ENCODE peak calls at places on chromosome 6, in ten cellular contexts. V, M, E, U, H, F, X, G, T and C are unnamed samples.

GRCh38 chr6:134983823-134984222 is 33.9 kb upstream of the ALDH8A1 start:
- DNase-seq in V (no peak), M (no peak), E (no peak), U (no peak), H (no peak), F (no peak), X (no peak), G (peak), T (no peak), C (no peak)

GRCh38 chr6:35810831-35811698 is 5.9 kb downstream of the LHFPL5 start:
- DNase-seq in V (no peak), M (no peak), E (peak), U (peak), H (no peak), F (no peak), X (peak), G (no peak), T (no peak), C (no peak)

GRCh38 chr6:107314644-107315043 is 144.7 kb downstream of the PDSS2 start:
- DNase-seq in V (no peak), M (no peak), E (no peak), U (no peak), H (no peak), F (no peak), X (peak), G (no peak), T (no peak), C (no peak)

GRCh38 chr6:111124406-111124805 is 37.1 kb downstream of the SLC16A10 start:
- DNase-seq in V (no peak), M (no peak), E (no peak), U (no peak), H (no peak), F (no peak), X (no peak), G (no peak), T (no peak), C (no peak)

GRCh38 chr6:98946266-98946817 is 1.4 kb downstream of the FBXL4 start:
- DNase-seq in V (no peak), M (no peak), E (no peak), U (no peak), H (no peak), F (no peak), X (no peak), G (no peak), T (no peak), C (no peak)

GRCh38 chr6:5610640-5611039 is 349.3 kb downstream of the FARS2 start:
- DNase-seq in V (no peak), M (no peak), E (no peak), U (no peak), H (no peak), F (no peak), X (no peak), G (no peak), T (no peak), C (no peak)

GRCh38 chr6:12266571-12266970 is 23.6 kb upstream of the EDN1 start:
- DNase-seq in V (no peak), M (no peak), E (no peak), U (no peak), H (no peak), F (no peak), X (no peak), G (no peak), T (no peak), C (no peak)

GRCh38 chr6:163188746-163189145 is 225.8 kb upstream of the QKI start:
- DNase-seq in V (no peak), M (no peak), E (no peak), U (no peak), H (no peak), F (no peak), X (no peak), G (no peak), T (no peak), C (no peak)

GRCh38 chr6:158662607-158663464 is 13.0 kb downstream of the SYTL3 start:
- DNase-seq in V (no peak), M (no peak), E (no peak), U (no peak), H (peak), F (no peak), X (no peak), G (no peak), T (no peak), C (no peak)

GRCh38 chr6:131062245-131063027 is 609 bp downstream of the EPB41L2 start:
- DNase-seq in V (peak), M (no peak), E (peak), U (no peak), H (no peak), F (peak), X (no peak), G (peak), T (no peak), C (no peak)

GRCh38 chr6:14476793-14477531 is 359.4 kb downstream of the CD83 start:
- DNase-seq in V (peak), M (peak), E (no peak), U (no peak), H (no peak), F (no peak), X (no peak), G (peak), T (no peak), C (peak)

GRCh38 chr6:138467901-138468300 is 31.4 kb downstream of the NHSL1 start:
- DNase-seq in V (no peak), M (no peak), E (no peak), U (no peak), H (no peak), F (no peak), X (no peak), G (no peak), T (no peak), C (no peak)

GRCh38 chr6:165451845-165452244 is 142.4 kb upstream of the C6orf118 start:
- DNase-seq in V (no peak), M (no peak), E (no peak), U (no peak), H (no peak), F (no peak), X (no peak), G (no peak), T (no peak), C (no peak)
- TF ChIP-seq POLR2AphosphoS5 in V (no peak), M (no peak), E (no peak), U (no peak), H (no peak), F (no peak), X (no peak), G (no peak), T (no peak), C (no peak)

DNA sequence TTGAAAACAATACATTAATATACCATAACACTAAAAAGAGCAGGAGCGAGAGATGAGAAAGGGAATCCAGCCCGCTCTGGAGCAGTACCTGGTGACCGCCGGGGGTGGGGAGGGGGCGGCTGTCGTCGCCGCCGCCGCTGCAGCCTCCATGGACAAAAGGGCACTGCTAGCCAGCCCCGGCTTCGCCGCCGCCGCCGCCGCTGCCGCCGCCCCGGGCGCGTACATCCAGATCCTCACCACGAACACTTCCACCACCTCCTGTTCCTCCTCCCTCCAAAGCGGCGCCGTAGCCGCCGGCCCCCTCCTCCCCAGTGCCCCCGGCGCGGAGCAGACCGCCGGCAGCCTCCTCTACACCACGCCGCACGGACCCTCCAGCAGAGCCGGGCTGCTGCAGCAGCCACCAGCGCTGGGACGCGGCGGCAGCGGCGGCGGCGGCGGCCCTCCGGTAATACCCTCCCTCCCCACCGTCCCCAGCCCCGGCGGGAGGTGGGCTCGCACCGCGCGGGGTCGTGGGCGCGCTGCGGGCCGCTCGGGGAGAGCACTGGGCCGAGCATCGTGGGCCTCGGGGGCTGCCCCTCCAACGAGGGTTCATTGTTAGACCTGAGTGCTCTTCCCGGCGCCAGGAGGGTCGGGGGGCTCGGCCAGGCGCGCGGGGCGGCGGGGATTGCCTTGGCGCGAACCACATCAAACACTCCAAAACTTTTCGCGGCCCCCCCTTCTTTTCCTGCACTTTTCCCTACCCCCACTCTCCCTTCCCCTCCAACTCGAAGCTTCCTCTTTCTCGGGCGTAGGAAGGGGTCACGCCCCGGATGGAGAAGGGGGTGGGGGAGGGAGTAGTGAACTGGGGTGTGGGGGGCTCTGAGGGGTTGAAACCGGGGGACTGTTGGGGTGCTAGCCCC is 751 bp downstream of the E2F3 start:
- DNase-seq in V (peak), M (peak), E (peak), U (peak), H (peak), F (peak), X (peak), G (peak), T (peak), C (no peak)
- TF ChIP-seq POLR2AphosphoS5 in V (no peak), M (peak), E (peak), U (peak), H (peak), F (peak), X (no peak), G (peak), T (no peak), C (no peak)

GRCh38 chr6:143863754-143864153 is 520 bp upstream of the ZC2HC1B start:
- DNase-seq in V (no peak), M (no peak), E (no peak), U (no peak), H (no peak), F (no peak), X (no peak), G (no peak), T (no peak), C (no peak)
- TF ChIP-seq POLR2AphosphoS5 in V (peak), M (no peak), E (no peak), U (no peak), H (no peak), F (no peak), X (no peak), G (no peak), T (no peak), C (no peak)

GRCh38 chr6:50720623-50721022 is 7.3 kb downstream of the TFAP2D start:
- DNase-seq in V (no peak), M (no peak), E (peak), U (no peak), H (no peak), F (peak), X (no peak), G (no peak), T (no peak), C (no peak)
- TF ChIP-seq POLR2AphosphoS5 in V (no peak), M (no peak), E (no peak), U (no peak), H (no peak), F (peak), X (no peak), G (no peak), T (no peak), C (no peak)

GRCh38 chr6:54236984-54237383 is 71.3 kb upstream of the TINAG start:
- DNase-seq in V (no peak), M (no peak), E (no peak), U (no peak), H (no peak), F (no peak), X (no peak), G (no peak), T (no peak), C (no peak)

GRCh38 chr6:54238407-54238806 is 69.8 kb upstream of the TINAG start:
- DNase-seq in V (no peak), M (peak), E (peak), U (no peak), H (no peak), F (no peak), X (no peak), G (no peak), T (no peak), C (no peak)

GRCh38 chr6:54232703-54233102 is 75.5 kb upstream of the TINAG start:
- DNase-seq in V (no peak), M (no peak), E (no peak), U (no peak), H (no peak), F (no peak), X (no peak), G (no peak), T (no peak), C (no peak)

GRCh38 chr6:54234539-54234938 is 73.7 kb upstream of the TINAG start:
- DNase-seq in V (no peak), M (no peak), E (peak), U (no peak), H (no peak), F (no peak), X (no peak), G (no peak), T (no peak), C (no peak)
- TF ChIP-seq POLR2AphosphoS5 in V (no peak), M (no peak), E (no peak), U (no peak), H (no peak), F (no peak), X (no peak), G (no peak), T (no peak), C (no peak)

DNA sequence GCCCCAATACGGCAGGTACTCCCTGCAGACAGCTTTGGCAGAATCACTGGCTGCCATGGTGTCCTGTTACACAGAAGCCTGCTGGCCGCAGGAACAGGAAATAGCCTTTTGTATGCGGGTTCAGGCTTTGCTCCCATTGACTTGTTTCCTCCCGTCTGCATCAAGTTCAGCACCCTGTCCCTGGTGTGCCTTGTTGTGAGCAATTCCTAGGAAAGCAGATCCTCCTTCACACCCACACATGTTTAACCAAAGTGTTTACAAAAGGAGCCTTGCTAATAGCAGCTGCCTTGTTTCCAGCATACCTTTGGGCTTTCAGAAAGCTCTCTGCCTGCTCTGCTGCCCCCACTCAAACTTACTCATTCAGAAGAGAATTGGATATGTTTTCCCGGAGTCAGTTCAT is 127.2 kb upstream of the SUPT3H start:
- DNase-seq in V (no peak), M (peak), E (peak), U (no peak), H (no peak), F (peak), X (no peak), G (no peak), T (no peak), C (no peak)
- TF ChIP-seq POLR2AphosphoS5 in V (no peak), M (peak), E (no peak), U (peak), H (no peak), F (peak), X (no peak), G (no peak), T (no peak), C (no peak)

GRCh38 chr6:26472549-26473245 is 14.9 kb downstream of the BTN2A1 start:
- DNase-seq in V (no peak), M (no peak), E (no peak), U (no peak), H (no peak), F (no peak), X (no peak), G (no peak), T (no peak), C (no peak)

GRCh38 chr6:26465776-26466175 is 8.0 kb downstream of the BTN2A1 start:
- DNase-seq in V (no peak), M (no peak), E (no peak), U (no peak), H (no peak), F (no peak), X (no peak), G (no peak), T (no peak), C (no peak)

GRCh38 chr6:26471970-26472369 is 14.2 kb downstream of the BTN2A1 start:
- DNase-seq in V (no peak), M (no peak), E (no peak), U (no peak), H (no peak), F (no peak), X (no peak), G (no peak), T (no peak), C (no peak)

GRCh38 chr6:26470643-26471042 is 12.9 kb downstream of the BTN2A1 start:
- DNase-seq in V (no peak), M (no peak), E (no peak), U (no peak), H (no peak), F (no peak), X (no peak), G (no peak), T (no peak), C (no peak)

DNA sequence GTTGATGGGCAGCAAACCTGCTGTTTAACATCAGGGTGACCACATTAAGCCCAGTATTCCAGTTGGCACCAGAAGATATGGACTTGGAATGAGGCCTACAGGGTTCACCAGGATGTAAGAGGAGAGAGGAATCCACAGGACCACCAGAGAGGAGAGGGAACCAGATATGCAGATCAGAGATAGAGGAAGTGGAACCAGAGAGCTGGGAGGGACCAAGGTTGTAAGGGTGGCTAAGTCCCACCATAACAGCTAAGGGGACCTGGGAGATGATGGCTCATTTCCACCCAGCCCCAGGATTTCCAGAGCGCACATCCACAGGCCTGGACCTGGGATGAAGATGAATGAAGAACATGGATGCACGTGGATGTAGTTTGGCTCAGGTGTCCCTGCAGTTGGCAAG is 11.1 kb downstream of the BTN2A1 start:
- DNase-seq in V (no peak), M (no peak), E (no peak), U (no peak), H (no peak), F (no peak), X (no peak), G (no peak), T (no peak), C (no peak)
- TF ChIP-seq POLR2AphosphoS5 in V (no peak), M (no peak), E (no peak), U (no peak), H (peak), F (no peak), X (no peak), G (no peak), T (no peak), C (no peak)

DNA sequence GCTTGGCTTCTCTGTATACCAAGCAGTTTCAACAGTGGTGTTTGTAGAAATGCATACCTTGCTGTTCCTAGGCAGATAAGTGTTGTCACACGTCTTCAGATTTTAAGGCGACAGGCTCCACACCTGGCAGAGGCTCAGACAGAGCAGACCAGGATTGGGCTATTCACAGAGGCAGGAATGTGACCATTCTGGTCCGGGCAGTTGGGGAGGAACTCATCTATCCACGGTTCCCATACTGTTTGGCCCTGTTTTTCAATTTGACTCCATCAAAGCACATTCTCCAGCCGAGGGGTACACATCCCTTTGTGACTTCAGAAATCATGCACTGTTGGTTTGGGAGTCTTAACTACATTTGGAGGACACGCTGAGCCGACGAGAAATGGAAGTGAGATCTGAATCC is 45.5 kb downstream of the UTRN start:
- DNase-seq in V (peak), M (peak), E (no peak), U (peak), H (no peak), F (peak), X (no peak), G (no peak), T (no peak), C (peak)
- TF ChIP-seq POLR2AphosphoS5 in V (peak), M (peak), E (no peak), U (no peak), H (no peak), F (no peak), X (no peak), G (no peak), T (no peak), C (peak)